ENCODE peak calls at places on chromosome 16, in seven cellular contexts. One of them, this sample, is unnamed.

GRCh38 chr16:4319454-4319853 is 3.6 kb downstream of the GLIS2 start:
- DNase-seq in K562: peak
- DNase-seq in GM12878: no peak
- DNase-seq in HepG2: no peak
- DNase-seq in GM23338: no peak
- DNase-seq in endothelial cell of umbilical vein: no peak
- DNase-seq in HCT116: no peak
- DNase-seq in this sample: no peak

GRCh38 chr16:77723108-77723514 is 797 bp downstream of the NUDT7 start:
- DNase-seq in K562: no peak
- DNase-seq in GM12878: no peak
- DNase-seq in HepG2: no peak
- DNase-seq in GM23338: no peak
- DNase-seq in endothelial cell of umbilical vein: peak
- DNase-seq in HCT116: no peak
- DNase-seq in this sample: no peak

GRCh38 chr16:17107450-17107849 is 363.3 kb downstream of the XYLT1 start:
- DNase-seq in K562: no peak
- DNase-seq in GM12878: no peak
- DNase-seq in HepG2: no peak
- DNase-seq in GM23338: no peak
- DNase-seq in endothelial cell of umbilical vein: no peak
- DNase-seq in HCT116: no peak
- DNase-seq in this sample: no peak

GRCh38 chr16:50940275-50940854 is 198.5 kb downstream of the CYLD start:
- DNase-seq in K562: no peak
- DNase-seq in GM12878: no peak
- DNase-seq in HepG2: no peak
- DNase-seq in GM23338: no peak
- DNase-seq in endothelial cell of umbilical vein: no peak
- DNase-seq in HCT116: no peak
- DNase-seq in this sample: no peak

GRCh38 chr16:13919330-13919682 is 648 bp upstream of the ERCC4 start:
- DNase-seq in K562: peak
- DNase-seq in GM12878: no peak
- DNase-seq in HepG2: peak
- DNase-seq in GM23338: peak
- DNase-seq in endothelial cell of umbilical vein: no peak
- DNase-seq in HCT116: peak
- DNase-seq in this sample: no peak

GRCh38 chr16:15564619-15565339 is 78.2 kb downstream of the MARF1 start:
- DNase-seq in K562: no peak
- DNase-seq in GM12878: no peak
- DNase-seq in HepG2: no peak
- DNase-seq in GM23338: no peak
- DNase-seq in endothelial cell of umbilical vein: no peak
- DNase-seq in HCT116: no peak
- DNase-seq in this sample: no peak

GRCh38 chr16:17362946-17363345 is 107.8 kb downstream of the XYLT1 start:
- DNase-seq in K562: no peak
- DNase-seq in GM12878: no peak
- DNase-seq in HepG2: no peak
- DNase-seq in GM23338: no peak
- DNase-seq in endothelial cell of umbilical vein: no peak
- DNase-seq in HCT116: no peak
- DNase-seq in this sample: no peak

GRCh38 chr16:12971216-12971615 is 69.8 kb downstream of the SHISA9 start:
- DNase-seq in K562: no peak
- DNase-seq in GM12878: no peak
- DNase-seq in HepG2: no peak
- DNase-seq in GM23338: no peak
- DNase-seq in endothelial cell of umbilical vein: no peak
- DNase-seq in HCT116: no peak
- DNase-seq in this sample: peak

GRCh38 chr16:7004266-7004665 is 328.4 kb upstream of the RBFOX1 start:
- DNase-seq in K562: no peak
- DNase-seq in GM12878: no peak
- DNase-seq in HepG2: no peak
- DNase-seq in GM23338: no peak
- DNase-seq in endothelial cell of umbilical vein: no peak
- DNase-seq in HCT116: no peak
- DNase-seq in this sample: no peak

GRCh38 chr16:11603331-11603750 is 16.6 kb upstream of the LITAF start:
- DNase-seq in K562: no peak
- DNase-seq in GM12878: no peak
- DNase-seq in HepG2: no peak
- DNase-seq in GM23338: no peak
- DNase-seq in endothelial cell of umbilical vein: no peak
- DNase-seq in HCT116: no peak
- DNase-seq in this sample: peak

GRCh38 chr16:53945996-53946395 is 242.0 kb downstream of the FTO start:
- DNase-seq in K562: peak
- DNase-seq in GM12878: no peak
- DNase-seq in HepG2: peak
- DNase-seq in GM23338: peak
- DNase-seq in endothelial cell of umbilical vein: peak
- DNase-seq in HCT116: peak
- DNase-seq in this sample: no peak

GRCh38 chr16:87441886-87442580 is 49.9 kb downstream of the MAP1LC3B start:
- DNase-seq in K562: no peak
- DNase-seq in GM12878: no peak
- DNase-seq in HepG2: no peak
- DNase-seq in GM23338: no peak
- DNase-seq in endothelial cell of umbilical vein: no peak
- DNase-seq in HCT116: no peak
- DNase-seq in this sample: no peak

GRCh38 chr16:84357191-84357651 is 11.1 kb upstream of the ATP2C2 start:
- DNase-seq in K562: no peak
- DNase-seq in GM12878: no peak
- DNase-seq in HepG2: no peak
- DNase-seq in GM23338: no peak
- DNase-seq in endothelial cell of umbilical vein: no peak
- DNase-seq in HCT116: no peak
- DNase-seq in this sample: no peak

GRCh38 chr16:23330161-23330560 is 28.1 kb downstream of the SCNN1B start:
- DNase-seq in K562: no peak
- DNase-seq in GM12878: no peak
- DNase-seq in HepG2: no peak
- DNase-seq in GM23338: no peak
- DNase-seq in endothelial cell of umbilical vein: no peak
- DNase-seq in HCT116: no peak
- DNase-seq in this sample: no peak
- TF ChIP-seq POLR2AphosphoS5 in K562: no peak
- TF ChIP-seq POLR2AphosphoS5 in GM12878: no peak
- TF ChIP-seq POLR2AphosphoS5 in HepG2: no peak
- TF ChIP-seq POLR2AphosphoS5 in GM23338: no peak
- TF ChIP-seq POLR2AphosphoS5 in endothelial cell of umbilical vein: no peak
- TF ChIP-seq POLR2AphosphoS5 in HCT116: no peak
- TF ChIP-seq POLR2AphosphoS5 in this sample: no peak

DNA sequence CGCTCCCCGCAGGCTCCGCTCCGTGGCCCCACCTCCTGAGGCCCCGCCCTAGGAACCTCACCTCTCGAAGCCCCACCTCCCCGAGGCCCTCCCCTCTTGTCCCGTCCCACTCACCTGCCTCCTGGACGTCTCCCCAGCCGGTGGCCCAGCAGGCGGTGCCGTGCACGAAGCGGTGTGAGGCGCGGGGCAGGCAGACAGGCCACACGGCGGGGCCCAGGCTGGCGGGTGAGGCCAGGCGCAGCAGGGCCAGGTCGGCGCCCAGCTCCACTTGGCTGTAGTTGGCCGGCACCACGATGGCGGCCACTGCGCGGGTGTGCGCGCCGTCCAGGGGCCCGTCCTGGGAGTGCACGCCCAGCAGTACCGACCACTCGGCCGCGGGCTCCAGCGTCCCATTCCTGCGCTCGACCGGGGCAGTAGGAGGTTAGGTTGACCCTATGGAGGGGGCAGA is 1.6 kb downstream of the PRSS36 start:
- DNase-seq in K562: peak
- DNase-seq in GM12878: no peak
- DNase-seq in HepG2: no peak
- DNase-seq in GM23338: peak
- DNase-seq in endothelial cell of umbilical vein: no peak
- DNase-seq in HCT116: peak
- DNase-seq in this sample: no peak
- TF ChIP-seq EZH2 in K562: no peak
- TF ChIP-seq EZH2 in GM12878: no peak
- TF ChIP-seq EZH2 in HepG2: no peak
- TF ChIP-seq EZH2 in GM23338: no peak
- TF ChIP-seq EZH2 in endothelial cell of umbilical vein: no peak
- TF ChIP-seq EZH2 in HCT116: no peak
- TF ChIP-seq EZH2 in this sample: no peak

DNA sequence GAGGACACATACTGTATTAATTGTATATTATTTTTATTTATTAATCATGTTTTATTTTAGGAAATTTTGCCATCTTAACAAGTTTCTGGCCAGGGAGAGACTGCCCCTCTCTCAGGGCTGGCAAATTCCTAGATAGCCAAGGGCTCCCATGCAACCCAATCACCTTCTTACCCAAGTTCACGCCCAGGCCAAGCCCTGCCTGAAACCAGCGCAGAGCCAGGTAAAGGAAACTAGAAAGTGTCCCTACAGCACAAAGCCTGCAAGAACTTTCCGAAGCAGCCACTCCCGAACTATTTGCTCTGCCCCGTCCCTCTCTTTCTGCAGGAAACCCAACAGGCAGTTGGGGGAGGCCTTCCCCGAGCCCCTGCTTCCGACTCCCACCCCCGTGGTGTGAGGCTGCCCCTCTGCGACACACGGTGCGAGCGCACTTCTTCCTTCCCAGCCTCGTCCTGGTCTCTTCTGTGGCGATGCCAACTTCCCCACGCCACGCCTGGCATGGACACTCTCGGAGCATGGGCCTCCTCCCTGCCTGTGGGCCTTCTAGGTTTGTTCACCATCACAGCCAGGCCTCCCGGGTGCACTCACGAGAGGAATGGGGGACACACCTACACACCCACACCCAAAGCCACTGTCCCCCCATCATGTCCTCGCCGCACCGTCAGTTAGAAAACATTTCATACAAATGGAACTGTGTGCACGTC is 100.4 kb downstream of the ZNF778 start:
- DNase-seq in K562: no peak
- DNase-seq in GM12878: no peak
- DNase-seq in HepG2: no peak
- DNase-seq in GM23338: no peak
- DNase-seq in endothelial cell of umbilical vein: no peak
- DNase-seq in HCT116: no peak
- DNase-seq in this sample: no peak
- H3K27ac ChIP-seq in K562: no peak
- H3K27ac ChIP-seq in GM12878: no peak
- H3K27ac ChIP-seq in HepG2: no peak
- H3K27ac ChIP-seq in GM23338: no peak
- H3K27ac ChIP-seq in endothelial cell of umbilical vein: peak
- H3K27ac ChIP-seq in HCT116: no peak
- H3K27ac ChIP-seq in this sample: no peak

DNA sequence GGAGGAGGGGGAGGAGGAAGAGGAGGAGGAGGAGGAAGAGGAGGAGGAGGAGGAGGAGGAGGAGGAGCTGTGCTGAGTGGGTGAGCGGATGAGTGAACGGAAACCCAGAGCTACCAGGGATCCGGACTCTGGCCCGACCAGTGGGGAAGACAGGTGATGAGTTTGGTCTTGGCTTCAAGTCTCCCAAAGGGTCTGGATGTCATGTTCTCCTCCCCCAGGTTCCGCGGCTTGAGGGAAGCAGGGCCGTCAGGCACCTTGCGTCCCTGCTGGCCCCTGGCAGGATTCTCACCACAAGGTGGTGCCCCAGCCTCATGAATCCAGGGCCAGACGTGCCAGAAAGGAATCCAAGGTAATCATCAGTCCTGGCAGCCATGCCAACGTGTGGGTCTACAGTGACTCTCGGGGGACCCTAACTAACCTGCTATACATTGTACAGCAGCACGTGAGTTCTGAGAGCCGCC is 13.5 kb upstream of the ABAT start:
- DNase-seq in K562: peak
- DNase-seq in GM12878: no peak
- DNase-seq in HepG2: peak
- DNase-seq in GM23338: peak
- DNase-seq in endothelial cell of umbilical vein: peak
- DNase-seq in HCT116: peak
- DNase-seq in this sample: no peak
- TF ChIP-seq POLR2AphosphoS5 in K562: no peak
- TF ChIP-seq POLR2AphosphoS5 in GM12878: no peak
- TF ChIP-seq POLR2AphosphoS5 in HepG2: no peak
- TF ChIP-seq POLR2AphosphoS5 in GM23338: no peak
- TF ChIP-seq POLR2AphosphoS5 in endothelial cell of umbilical vein: no peak
- TF ChIP-seq POLR2AphosphoS5 in HCT116: no peak
- TF ChIP-seq POLR2AphosphoS5 in this sample: no peak

DNA sequence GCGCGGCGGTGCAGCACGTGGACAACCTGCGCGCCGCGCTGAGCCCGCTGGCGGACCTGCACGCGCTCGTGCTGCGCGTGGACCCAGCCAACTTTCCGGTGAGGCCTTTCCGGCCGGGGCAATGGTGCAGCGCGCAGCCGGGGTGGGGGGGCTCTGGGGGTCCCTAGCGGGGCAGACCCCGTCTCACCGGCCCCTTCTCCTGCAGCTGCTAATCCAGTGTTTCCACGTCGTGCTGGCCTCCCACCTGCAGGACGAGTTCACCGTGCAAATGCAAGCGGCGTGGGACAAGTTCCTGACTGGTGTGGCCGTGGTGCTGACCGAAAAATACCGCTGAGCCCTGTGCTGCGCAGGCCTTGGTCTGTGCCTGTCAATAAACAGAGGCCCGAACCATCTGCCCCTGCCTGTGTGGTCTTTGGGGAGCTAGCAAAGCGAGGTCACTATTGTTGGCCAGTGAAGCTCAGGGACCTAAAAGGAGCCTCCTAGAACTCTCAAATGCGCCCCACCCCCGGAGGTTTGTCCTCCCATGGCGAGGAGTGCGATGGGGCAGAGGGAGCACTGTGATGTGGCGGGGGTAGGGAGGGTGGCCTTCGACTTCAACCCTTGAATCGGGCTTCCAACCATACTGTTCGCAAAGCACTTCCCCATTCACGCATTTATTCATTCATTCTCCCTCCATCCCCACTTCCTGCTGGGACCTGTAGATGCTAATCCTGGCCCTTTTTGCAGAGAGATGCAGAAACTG is 768 bp downstream of the HBM start:
- DNase-seq in K562: no peak
- DNase-seq in GM12878: no peak
- DNase-seq in HepG2: no peak
- DNase-seq in GM23338: peak
- DNase-seq in endothelial cell of umbilical vein: no peak
- DNase-seq in HCT116: no peak
- DNase-seq in this sample: no peak
- TF ChIP-seq EZH2 in K562: no peak
- TF ChIP-seq EZH2 in GM12878: no peak
- TF ChIP-seq EZH2 in HepG2: no peak
- TF ChIP-seq EZH2 in GM23338: peak
- TF ChIP-seq EZH2 in endothelial cell of umbilical vein: no peak
- TF ChIP-seq EZH2 in HCT116: no peak
- TF ChIP-seq EZH2 in this sample: no peak